ENCODE peak calls at places on chromosomes 16 and 17, in nine cellular contexts. K, X, S, R, W, M, G, Q and F are unnamed samples.

GRCh38 chr17:64354824-64355535 is 35.7 kb downstream of the PECAM1 start:
- DNase-seq in R (peak; percentile 10), M (no peak), Q (no peak), K (peak; percentile 27), S (no peak), X (no peak), W (no peak), G (no peak), F (no peak)

GRCh38 chr16:68066763-68067162 is 18.4 kb upstream of the NFATC3 start:
- DNase-seq in R (no peak), Q (no peak), S (no peak), X (no peak), G (no peak), W (no peak), M (no peak), K (no peak), F (no peak)

GRCh38 chr17:63881935-63882601 is at the start of gene GH2:
- DNase-seq in S (no peak), X (no peak), M (peak; percentile 72), K (peak; percentile 26), W (no peak), Q (no peak), R (peak; percentile 34), G (peak; percentile 68), F (no peak)

GRCh38 chr17:82787081-82787848 is 35.4 kb downstream of the TBCD start:
- DNase-seq in K (peak; percentile 52), R (no peak), G (no peak), S (peak; percentile 11), X (no peak), Q (peak; percentile 39), M (no peak), W (peak; percentile 39), F (peak; percentile 92)

GRCh38 chr17:45296003-45296832 is 20.6 kb downstream of the MAP3K14 start:
- DNase-seq in S (no peak), R (peak; percentile 62), K (no peak), M (no peak), Q (no peak), W (no peak), X (peak; percentile 97), G (peak; percentile 91), F (no peak)

GRCh38 chr16:23334421-23334853 is 32.3 kb downstream of the SCNN1B start:
- DNase-seq in Q (no peak), G (no peak), M (no peak), S (no peak), W (no peak), R (no peak), K (no peak), X (no peak), F (peak; percentile 54)

GRCh38 chr17:44044092-44044491 is 22.4 kb downstream of the LSM12 start:
- DNase-seq in Q (no peak), K (no peak), G (peak; percentile 36), S (no peak), M (no peak), X (no peak), R (peak; percentile 65), W (peak; percentile 39), F (no peak)

GRCh38 chr17:63833741-63834373 is 6.4 kb upstream of the FTSJ3 start:
- DNase-seq in X (no peak), W (no peak), R (no peak), Q (no peak), K (no peak), M (no peak), G (no peak), S (no peak), F (no peak)

GRCh38 chr16:85556456-85557082 is 56.6 kb upstream of the GSE1 start:
- DNase-seq in X (no peak), W (no peak), K (no peak), R (no peak), G (peak; percentile 58), S (peak; percentile 19), Q (peak; percentile 31), M (peak; percentile 58), F (no peak)

GRCh38 chr17:17694229-17695081 is 13.2 kb downstream of the RAI1 start:
- DNase-seq in K (peak; percentile 70), M (peak; percentile 67), Q (peak; percentile 86), W (no peak), R (peak; percentile 55), X (no peak), G (peak; percentile 73), S (peak; percentile 76), F (peak; percentile 77)

GRCh38 chr16:3576211-3576610 is 992 bp downstream of the NLRC3 start:
- DNase-seq in X (no peak), M (no peak), K (no peak), R (no peak), Q (no peak), G (no peak), S (no peak), W (no peak), F (no peak)

GRCh38 chr17:77786740-77787505 is 171.6 kb upstream of the TNRC6C start:
- DNase-seq in R (no peak), M (peak; percentile 47), G (no peak), Q (no peak), W (no peak), S (no peak), K (no peak), X (no peak), F (no peak)

GRCh38 chr17:12731839-12732238 is 57.5 kb upstream of the ARHGAP44 start:
- DNase-seq in K (no peak), W (no peak), X (no peak), S (no peak), G (no peak), R (no peak), M (no peak), Q (no peak), F (no peak)

GRCh38 chr17:41009301-41009760 is 403 bp upstream of the KRTAP3-1 start:
- DNase-seq in S (no peak), G (no peak), M (no peak), R (no peak), Q (no peak), X (no peak), K (no peak), W (no peak), F (no peak)

GRCh38 chr17:10635290-10635689 is 21.8 kb downstream of the MYH3 start:
- DNase-seq in G (no peak), X (no peak), W (no peak), S (no peak), K (no peak), R (no peak), M (no peak), Q (no peak), F (no peak)

GRCh38 chr16:50096791-50097190 is 31.0 kb downstream of the HEATR3 start:
- DNase-seq in R (peak; percentile 63), K (no peak), W (peak; percentile 36), G (peak; percentile 90), Q (no peak), X (no peak), S (no peak), M (no peak), F (no peak)

GRCh38 chr16:84597518-84598390 is 20.1 kb downstream of the COTL1 start:
- DNase-seq in X (no peak), K (no peak), G (no peak), S (no peak), M (no peak), W (no peak), R (no peak), Q (no peak), F (no peak)

GRCh38 chr16:57166951-57167350 is 18.9 kb downstream of the PSME3IP1 start:
- DNase-seq in G (no peak), K (no peak), X (no peak), R (peak; percentile 65), W (peak; percentile 57), S (no peak), M (no peak), Q (no peak), F (no peak)

GRCh38 chr17:15048381-15048780 is 216.7 kb downstream of the PMP22 start:
- DNase-seq in X (no peak), R (no peak), K (no peak), G (no peak), S (no peak), M (no peak), W (no peak), Q (no peak), F (no peak)

GRCh38 chr17:41585301-41585700 is 1.4 kb downstream of the KRT14 start:
- DNase-seq in X (no peak), W (no peak), M (no peak), R (no peak), G (no peak), S (no peak), K (no peak), Q (no peak), F (no peak)

GRCh38 chr16:4846503-4846900 is 586 bp downstream of the GLYR1 start:
- DNase-seq in S (peak; percentile 40), Q (peak; percentile 65), W (no peak), X (no peak), G (peak; percentile 57), M (peak; percentile 44), R (peak; percentile 55), K (no peak), F (peak; percentile 86)

GRCh38 chr17:14972844-14973243 is 292.3 kb downstream of the PMP22 start:
- DNase-seq in S (no peak), R (no peak), X (no peak), M (no peak), Q (no peak), G (no peak), W (no peak), K (no peak), F (no peak)

GRCh38 chr16:18832613-18833012 is 31.3 kb upstream of the ARL6IP1 start:
- DNase-seq in Q (no peak), S (no peak), X (no peak), R (no peak), G (no peak), W (no peak), K (no peak), M (no peak), F (no peak)

GRCh38 chr17:29565643-29566472 is 979 bp downstream of the ABHD15 start:
- DNase-seq in R (no peak), M (no peak), G (no peak), S (no peak), Q (no peak), W (no peak), K (no peak), X (no peak), F (peak; percentile 85)

GRCh38 chr16:21599994-21600773 is 807 bp downstream of the METTL9 start:
- DNase-seq in K (peak; percentile 34), G (peak; percentile 42), R (peak; percentile 46), M (no peak), Q (peak; percentile 60), W (no peak), X (no peak), S (peak; percentile 28), F (no peak)

GRCh38 chr16:27402569-27402963 is 592 bp downstream of the IL21R start:
- DNase-seq in X (no peak), M (no peak), Q (no peak), R (no peak), G (no peak), S (no peak), K (no peak), W (no peak), F (no peak)

GRCh38 chr17:49022391-49022941 is 25.3 kb downstream of the IGF2BP1 start:
- DNase-seq in K (peak; percentile 23), W (no peak), M (peak; percentile 62), R (peak; percentile 49), G (peak; percentile 90), S (no peak), Q (no peak), X (no peak), F (no peak)

GRCh38 chr17:35242158-35242804 is 591 bp upstream of the SLFN5 start:
- DNase-seq in S (no peak), G (peak; percentile 56), Q (peak; percentile 21), X (no peak), K (peak; percentile 47), W (no peak), M (peak; percentile 37), R (peak; percentile 32), F (peak; percentile 82)

GRCh38 chr17:43832168-43832975 is 574 bp downstream of the MPP3 start:
- DNase-seq in S (no peak), G (peak; percentile 82), W (peak; percentile 12), Q (no peak), R (peak; percentile 69), X (no peak), K (no peak), M (peak; percentile 24), F (no peak)

GRCh38 chr16:56470666-56471065 is 19.3 kb downstream of the OGFOD1 start:
- DNase-seq in W (no peak), K (no peak), M (no peak), Q (no peak), X (no peak), S (no peak), G (no peak), R (no peak), F (no peak)

GRCh38 chr17:61139219-61139618 is 260.4 kb upstream of the TBX2 start:
- DNase-seq in M (no peak), X (peak; percentile 72), R (peak; percentile 88), S (no peak), W (peak; percentile 31), Q (no peak), G (peak; percentile 85), K (no peak), F (no peak)